ENCODE peak calls at places on chromosomes 12 and 14, in ten cellular contexts. J is testis, Y is GM12865, B is fibroblast of mammary gland, A is IMR-90, F is AG04450, G is lung, O is endothelial cell of umbilical vein, X is transverse colon, R is K562. K is an unnamed sample.

GRCh38 chr14:38366374-38366773 is 110.5 kb upstream of the CLEC14A start:
- DNase-seq in Y (no peak), R (no peak), O (peak; percentile 65), F (no peak), J (no peak), A (no peak), B (peak; percentile 15), X (no peak), G (no peak), K (no peak)

GRCh38 chr12:19171731-19172130 is 42.2 kb downstream of the PLEKHA5 start:
- DNase-seq in B (no peak), X (no peak), J (no peak), Y (no peak), A (no peak), O (no peak), R (no peak), F (no peak), G (no peak), K (no peak)

GRCh38 chr12:57236224-57236924 is 6.9 kb downstream of the SHMT2 start:
- DNase-seq in J (no peak), G (no peak), O (no peak), A (no peak), X (no peak), R (no peak), Y (no peak), F (no peak), B (no peak), K (no peak)

GRCh38 chr12:123165537-123165936 is 14.6 kb upstream of the PITPNM2 start:
- DNase-seq in R (no peak), J (no peak), Y (no peak), F (no peak), B (no peak), X (no peak), G (no peak), A (no peak), O (no peak), K (no peak)

GRCh38 chr14:102088012-102088792 is 1.4 kb upstream of the HSP90AA1 start:
- DNase-seq in X (peak; percentile 56), A (no peak), J (peak; percentile 70), G (peak; percentile 51), R (peak; percentile 55), Y (peak; percentile 83), B (peak; percentile 19), O (peak; percentile 56), F (no peak), K (no peak)

GRCh38 chr14:73457935-73458218 is 469 bp downstream of the NUMB start:
- DNase-seq in R (no peak), A (no peak), O (no peak), B (no peak), J (peak; percentile 50), F (no peak), X (peak; percentile 58), Y (no peak), G (peak; percentile 57), K (no peak)

GRCh38 chr14:72613196-72613974 is 280.5 kb downstream of the DPF3 start:
- DNase-seq in R (no peak), B (peak; percentile 22), A (no peak), J (peak; percentile 90), O (peak; percentile 54), G (no peak), Y (no peak), X (peak; percentile 31), F (no peak), K (peak; percentile 89)

GRCh38 chr12:45122776-45123380 is 72.0 kb upstream of the DBX2 start:
- DNase-seq in R (no peak), A (peak; percentile 21), G (no peak), B (peak; percentile 66), Y (peak; percentile 11), J (peak; percentile 16), X (no peak), F (no peak), O (peak; percentile 13), K (peak; percentile 18)

GRCh38 chr12:58166643-58167042 is 225.3 kb downstream of the ATP23 start:
- DNase-seq in R (no peak), F (no peak), Y (no peak), O (peak; percentile 13), A (no peak), J (no peak), B (no peak), X (no peak), G (no peak), K (no peak)

GRCh38 chr12:52434096-52434733 is at the start of gene KRT75:
- DNase-seq in A (no peak), R (no peak), B (peak; percentile 43), J (no peak), F (no peak), G (no peak), Y (no peak), X (no peak), O (no peak), K (no peak)

GRCh38 chr12:54475542-54475941 is 2.1 kb upstream of the GTSF1 start:
- DNase-seq in A (no peak), O (no peak), B (peak; percentile 71), F (no peak), J (no peak), X (no peak), R (no peak), G (no peak), Y (no peak), K (no peak)

DNA sequence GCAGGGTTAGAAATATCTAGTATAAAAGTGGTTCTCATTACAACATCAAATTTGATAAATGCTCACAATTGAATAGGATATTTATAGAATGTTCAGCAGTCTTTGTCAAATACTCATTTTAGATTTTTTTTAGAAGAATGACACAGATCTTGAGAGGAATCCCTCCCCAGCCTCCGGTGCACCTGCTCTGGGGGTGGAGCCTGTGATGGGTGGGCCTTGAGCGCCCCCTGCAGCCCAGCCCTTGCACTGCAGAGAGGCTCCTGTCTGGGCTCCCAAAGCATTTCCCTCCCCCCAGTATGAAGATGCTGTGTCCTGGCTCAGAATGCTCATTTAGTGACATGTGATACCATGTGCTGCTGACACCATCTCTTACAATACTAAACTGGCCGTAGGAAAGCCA is 792.3 kb downstream of the TMEM121 start:
- DNase-seq in B (no peak), F (no peak), J (peak; percentile 20), O (no peak), X (no peak), Y (peak; percentile 38), A (no peak), R (peak; percentile 57), G (no peak), K (no peak)
- TF ChIP-seq CTCF in B (no peak), F (no peak), J (no peak), O (no peak), X (no peak), Y (peak; percentile 55), A (no peak), R (peak; percentile 56), G (no peak), K (peak; percentile 42)

DNA sequence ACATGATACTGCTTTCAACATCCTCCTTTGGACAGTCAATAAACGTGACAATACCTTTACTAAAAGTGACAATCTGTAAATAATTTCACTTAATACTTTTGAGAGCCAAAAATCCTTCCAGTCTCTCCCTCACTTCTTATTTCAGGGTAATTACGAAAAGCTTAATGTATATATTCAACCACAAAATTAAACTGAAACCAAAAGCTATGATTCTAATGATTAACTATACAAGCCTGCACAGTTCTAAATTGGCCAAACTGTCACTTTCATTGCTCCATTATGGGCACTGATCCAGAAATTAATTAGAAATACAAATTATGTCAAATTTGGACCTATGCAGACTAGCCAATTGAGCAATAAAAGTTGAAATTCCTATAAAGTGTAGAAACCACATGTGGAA is 696.5 kb upstream of the MIS18BP1 start:
- DNase-seq in G (no peak), B (no peak), F (no peak), A (no peak), Y (no peak), R (no peak), O (no peak), X (no peak), J (no peak), K (no peak)
- H3K4me3 ChIP-seq in G (no peak overlapping the region), B (no peak overlapping the region), F (no peak overlapping the region), A (no peak overlapping the region), Y (no peak overlapping the region), R (no peak overlapping the region), O (no peak overlapping the region), X (no peak overlapping the region), J (no peak overlapping the region), K (no peak overlapping the region)

GRCh38 chr12:88578821-88579518 is 1.3 kb downstream of the KITLG start:
- DNase-seq in O (peak; percentile 49), F (no peak), G (peak; percentile 53), Y (no peak), J (peak; percentile 42), B (peak; percentile 41), R (no peak), X (peak; percentile 43), A (no peak), K (no peak)
- TF ChIP-seq CTCF in O (peak; percentile 43), F (peak; percentile 57), G (no peak), Y (no peak), J (no peak), B (peak; percentile 58), R (no peak), X (peak; percentile 76), A (peak; percentile 8), K (peak; percentile 44)

GRCh38 chr12:104494816-104495158 is 38.0 kb downstream of the CHST11 start:
- DNase-seq in G (no peak), A (no peak), B (peak; percentile 75), R (no peak), Y (peak; percentile 44), X (no peak), O (no peak), F (no peak), J (no peak), K (no peak)

GRCh38 chr12:104496336-104496735 is 39.6 kb downstream of the CHST11 start:
- DNase-seq in J (no peak), F (no peak), B (no peak), O (no peak), X (no peak), G (no peak), Y (no peak), A (peak; percentile 13), R (no peak), K (no peak)

GRCh38 chr12:104493504-104493903 is 36.8 kb downstream of the CHST11 start:
- DNase-seq in Y (no peak), A (no peak), B (peak; percentile 49), J (no peak), X (no peak), O (no peak), R (no peak), G (no peak), F (no peak), K (no peak)

GRCh38 chr12:104495786-104496185 is 39.0 kb downstream of the CHST11 start:
- DNase-seq in G (no peak), X (no peak), B (peak; percentile 47), O (no peak), J (no peak), A (peak; percentile 12), Y (no peak), R (no peak), F (no peak), K (no peak)

DNA sequence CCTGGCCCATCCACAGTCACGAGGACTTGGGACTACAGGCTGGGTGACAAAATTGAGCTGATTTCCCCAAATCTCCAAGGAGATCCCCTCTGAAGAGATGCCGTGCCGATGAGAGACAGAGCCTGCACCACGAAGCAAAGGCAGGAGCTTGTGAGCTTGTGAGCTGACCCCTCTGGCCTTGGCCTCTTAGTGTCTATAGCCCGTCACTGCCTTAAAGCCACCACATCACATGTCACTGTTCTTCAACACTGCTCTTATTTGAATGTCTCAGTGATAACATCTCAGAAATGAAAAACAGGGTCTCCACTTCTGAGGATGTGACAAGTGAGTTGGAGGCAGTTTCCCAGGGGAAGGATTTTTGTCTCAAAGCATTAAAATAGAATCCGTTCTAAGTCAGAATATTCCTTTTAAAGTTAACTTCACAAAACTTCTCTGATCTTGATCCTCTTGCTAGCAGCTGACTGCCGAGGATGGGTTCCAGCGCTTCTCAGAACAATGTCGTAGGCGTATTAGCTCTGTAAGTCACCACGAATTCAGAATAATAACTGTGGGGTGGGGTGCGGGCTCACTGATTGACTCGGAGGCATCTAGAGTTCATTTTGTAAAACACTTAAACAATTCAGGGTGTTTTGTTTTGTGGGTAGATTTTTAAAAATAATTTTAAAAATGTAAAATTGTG is 37.5 kb downstream of the CHST11 start:
- DNase-seq in A (no peak), R (peak; percentile 50), G (no peak), O (no peak), F (no peak), X (no peak), Y (no peak), B (peak; percentile 87), J (peak; percentile 69), K (no peak)
- H3K4me3 ChIP-seq in A (no peak overlapping the region), R (no peak overlapping the region), G (no peak overlapping the region), O (no peak overlapping the region), F (no peak overlapping the region), X (no peak overlapping the region), Y (no peak overlapping the region), B (no peak overlapping the region), J (no peak overlapping the region), K (no peak overlapping the region)